ENCODE peak calls at places on chromosomes 12 and 14, in six cellular contexts. T is HuH-7.5, M is fibroblast of pulmonary artery, N is NCI-H524, Z is Daoy, F is GM10248. A is an unnamed sample.

GRCh38 chr12:53543539-53543938 is 36.3 kb upstream of the NPFF start:
- DNase-seq in T (peak), F (peak), M (peak), N (peak), Z (peak), A (peak)

GRCh38 chr12:129009833-129010232 is 156.6 kb downstream of the GLT1D1 start:
- DNase-seq in F (no peak), T (no peak), N (no peak), M (no peak), Z (no peak), A (no peak)

GRCh38 chr12:110537605-110538409 is 35.7 kb downstream of the RAD9B start:
- DNase-seq in F (no peak), T (no peak), Z (no peak), N (no peak), M (no peak), A (no peak)

GRCh38 chr14:89465894-89466293 is 48.9 kb upstream of the FOXN3 start:
- DNase-seq in F (no peak), Z (no peak), M (no peak), N (peak), T (no peak), A (no peak)

GRCh38 chr12:88562151-88562550 is 18.1 kb downstream of the KITLG start:
- DNase-seq in N (peak), Z (no peak), M (no peak), F (no peak), T (no peak), A (no peak)

GRCh38 chr14:30389134-30389900 is 169.6 kb upstream of the G2E3 start:
- DNase-seq in F (no peak), Z (peak), N (no peak), M (no peak), T (no peak), A (no peak)

GRCh38 chr14:95440496-95440895 is 76.0 kb downstream of the SYNE3 start:
- DNase-seq in N (no peak), T (no peak), Z (no peak), M (no peak), F (no peak), A (no peak)

GRCh38 chr12:70549340-70550179 is 87.7 kb downstream of the PTPRB start:
- DNase-seq in Z (no peak), N (no peak), T (no peak), F (no peak), M (peak), A (no peak)

GRCh38 chr14:38197001-38197760 is 10.5 kb upstream of the SSTR1 start:
- DNase-seq in M (peak), T (no peak), N (no peak), F (no peak), Z (no peak), A (no peak)

GRCh38 chr14:67413806-67414769 is 2.1 kb upstream of the PLEK2 start:
- DNase-seq in T (no peak), M (peak), F (no peak), N (no peak), Z (peak), A (no peak)

GRCh38 chr12:94271351-94271750 is 123.0 kb downstream of the PLXNC1 start:
- DNase-seq in N (no peak), F (peak), M (no peak), T (no peak), Z (no peak), A (no peak)

GRCh38 chr14:96627386-96627785 is 125.2 kb downstream of the PAPOLA start:
- DNase-seq in M (no peak), Z (no peak), N (no peak), F (no peak), T (no peak), A (no peak)

GRCh38 chr14:99598774-99599173 is 5.2 kb downstream of the CCDC85C start:
- DNase-seq in N (no peak), M (no peak), F (no peak), Z (no peak), T (no peak), A (no peak)

GRCh38 chr12:21941522-21942376 is 523 bp upstream of the ABCC9 start:
- DNase-seq in N (peak), F (no peak), T (peak), Z (no peak), M (peak), A (peak)

GRCh38 chr12:81077686-81078441 is at the start of gene ACSS3:
- DNase-seq in T (peak), M (peak), N (peak), Z (peak), F (no peak), A (no peak)

GRCh38 chr14:101563352-101563653 is 2.0 kb downstream of the DIO3 start:
- DNase-seq in F (no peak), T (no peak), M (no peak), N (no peak), Z (no peak), A (no peak)

GRCh38 chr14:104020471-104020870 is 65.0 kb upstream of the ASPG start:
- DNase-seq in M (no peak), N (no peak), F (no peak), Z (no peak), T (no peak), A (no peak)

GRCh38 chr14:100815478-100816285 is 10.2 kb upstream of the MEG3 start:
- DNase-seq in Z (peak), T (no peak), M (peak), F (no peak), N (no peak), A (no peak)

GRCh38 chr14:105847400-105847799 is 321.0 kb downstream of the TMEM121 start:
- DNase-seq in F (no peak), Z (no peak), N (no peak), T (no peak), M (no peak), A (no peak)

GRCh38 chr12:125014526-125014925 is 21.1 kb downstream of the BRI3BP start:
- DNase-seq in Z (no peak), T (no peak), M (no peak), N (no peak), F (no peak), A (no peak)

GRCh38 chr12:88472248-88472647 is 108.0 kb downstream of the KITLG start:
- DNase-seq in M (peak), F (no peak), Z (peak), N (no peak), T (no peak), A (no peak)

GRCh38 chr14:76510255-76510654 is 134.3 kb downstream of the ESRRB start:
- DNase-seq in F (no peak), M (no peak), Z (no peak), N (no peak), T (no peak), A (no peak)

GRCh38 chr12:33439587-33440011 is at the start of gene SYT10:
- DNase-seq in F (peak), N (peak), Z (no peak), M (peak), T (no peak), A (no peak)

GRCh38 chr12:46442723-46443122 is 70.2 kb upstream of the SLC38A2 start:
- DNase-seq in M (no peak), N (no peak), T (no peak), Z (no peak), F (no peak), A (no peak)

GRCh38 chr14:88553886-88554457 is 835 bp downstream of the PTPN21 start:
- DNase-seq in N (no peak), T (no peak), Z (no peak), M (peak), F (no peak), A (no peak)

GRCh38 chr14:104119119-104119699 is 19.2 kb upstream of the KIF26A start:
- DNase-seq in Z (no peak), F (no peak), M (no peak), T (no peak), N (no peak), A (peak)

GRCh38 chr14:64715628-64716412 is 11.6 kb downstream of the PLEKHG3 start:
- DNase-seq in M (no peak), F (no peak), T (no peak), N (no peak), Z (no peak), A (no peak)

GRCh38 chr14:35336171-35337073 is 44.2 kb downstream of the PSMA6 start:
- DNase-seq in Z (peak), T (peak), F (no peak), N (no peak), M (peak), A (no peak)

GRCh38 chr12:52603314-52603713 is 2.1 kb upstream of the KRT72 start:
- DNase-seq in F (no peak), N (no peak), M (no peak), T (no peak), Z (no peak), A (no peak)

GRCh38 chr14:78902010-78902623 is 731.9 kb downstream of the NRXN3 start:
- DNase-seq in F (no peak), Z (no peak), N (peak), T (no peak), M (peak), A (peak)

GRCh38 chr12:3604281-3604680 is 113.3 kb downstream of the PRMT8 start:
- DNase-seq in F (no peak), T (no peak), N (peak), M (no peak), Z (no peak), A (no peak)

GRCh38 chr14:55847766-55848165 is 267.8 kb downstream of the KTN1 start:
- DNase-seq in Z (no peak), N (no peak), F (no peak), M (peak), T (no peak), A (no peak)

GRCh38 chr12:71691504-71692129 is 5.7 kb downstream of the TMEM19 start:
- DNase-seq in M (no peak), N (peak), F (no peak), T (no peak), Z (no peak), A (peak)

A was measured in WERI-Rb-1.